ENCODE peak calls at places on chromosomes 13 and 19, in seven cellular contexts. W is A549; Q is WERI-Rb-1; C is effector memory CD4-positive, alpha-beta T cell; M is upper lobe of left lung; X is astrocyte; I is CD8-positive, alpha-beta T cell. D is an unnamed sample.

GRCh38 chr19:4916292-4917082 is 7.2 kb downstream of the UHRF1 start:
- DNase-seq in W (no peak), Q (no peak), C (no peak), M (peak; percentile 85), X (no peak), I (peak; percentile 51), D (no peak)

GRCh38 chr13:45441633-45442032 is 23.1 kb upstream of the COG3 start:
- DNase-seq in W (peak; percentile 16), Q (no peak), C (no peak), M (no peak), X (peak; percentile 17), I (no peak), D (no peak)

GRCh38 chr13:34435338-34435737 is 506.7 kb upstream of the NBEA start:
- DNase-seq in W (peak; percentile 38), Q (no peak), C (no peak), M (no peak), X (peak; percentile 63), I (no peak), D (no peak)

GRCh38 chr13:74153316-74153715 is 19.1 kb upstream of the KLF12 start:
- DNase-seq in W (no peak), Q (no peak), C (no peak), M (no peak), X (no peak), I (no peak), D (no peak)

GRCh38 chr19:45467115-45467455 is 711 bp upstream of the FOSB start:
- DNase-seq in W (no peak), Q (no peak), C (no peak), M (no peak), X (no peak), I (no peak), D (no peak)

GRCh38 chr19:293436-294110 is 2.4 kb upstream of the PLPP2 start:
- DNase-seq in W (no peak), Q (no peak), C (no peak), M (no peak), X (no peak), I (no peak), D (no peak)

GRCh38 chr19:35587326-35587725 is 1.4 kb downstream of the PMIS2 start:
- DNase-seq in W (no peak), Q (no peak), C (no peak), M (no peak), X (no peak), I (no peak), D (no peak)

GRCh38 chr13:104143760-104144406 is 1077.7 kb upstream of the SLC10A2 start:
- DNase-seq in W (no peak), Q (no peak), C (no peak), M (no peak), X (peak; percentile 2), I (no peak), D (no peak)

GRCh38 chr13:54484166-54484565 is 1455.6 kb downstream of the OLFM4 start:
- DNase-seq in W (no peak), Q (no peak), C (no peak), M (no peak), X (no peak), I (no peak), D (no peak)

GRCh38 chr13:66312312-66313087 is 917.6 kb downstream of the PCDH9 start:
- DNase-seq in W (peak; percentile 91), Q (no peak), C (no peak), M (no peak), X (peak; percentile 80), I (no peak), D (no peak)

GRCh38 chr19:13622727-13623126 is 116.4 kb upstream of the CACNA1A start:
- DNase-seq in W (no peak), Q (no peak), C (no peak), M (no peak), X (no peak), I (no peak), D (no peak)

DNA sequence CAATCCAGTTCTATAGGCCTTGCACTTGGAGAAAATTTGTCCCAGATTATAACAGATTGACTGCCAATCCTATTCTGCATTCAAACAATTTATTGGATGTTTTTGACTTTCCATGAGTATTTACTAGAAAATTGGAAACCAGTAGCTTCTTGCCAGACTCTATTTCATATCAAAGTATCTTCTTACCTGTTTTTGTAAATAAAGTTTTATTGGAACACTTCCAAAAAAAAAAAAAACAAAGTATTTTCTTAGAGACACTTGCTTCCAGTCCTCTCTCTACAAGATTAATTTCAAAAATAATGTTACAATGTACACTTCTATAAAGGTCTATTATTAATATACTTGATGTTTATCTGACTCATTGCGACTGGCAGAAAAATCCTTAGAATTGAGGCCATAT is 209.2 kb upstream of the PCDH9 start:
- DNase-seq in W (no peak), Q (no peak), C (no peak), M (no peak), X (no peak), I (no peak), D (no peak)
- H3K9me3 ChIP-seq in W (no peaks in the 10 kb centered on the region), Q (no peaks in the 10 kb centered on the region), C (no peaks in the 10 kb centered on the region), M (no peaks in the 10 kb centered on the region), X (no peaks in the 10 kb centered on the region), I (no peaks in the 10 kb centered on the region), D (no peaks in the 10 kb centered on the region)

GRCh38 chr13:44007451-44007850 is 127.7 kb downstream of the LACC1 start:
- DNase-seq in W (no peak), Q (no peak), C (no peak), M (no peak), X (no peak), I (no peak), D (no peak)

GRCh38 chr13:44004881-44005280 is 125.2 kb downstream of the LACC1 start:
- DNase-seq in W (no peak), Q (no peak), C (no peak), M (no peak), X (peak; percentile 70), I (no peak), D (no peak)

DNA sequence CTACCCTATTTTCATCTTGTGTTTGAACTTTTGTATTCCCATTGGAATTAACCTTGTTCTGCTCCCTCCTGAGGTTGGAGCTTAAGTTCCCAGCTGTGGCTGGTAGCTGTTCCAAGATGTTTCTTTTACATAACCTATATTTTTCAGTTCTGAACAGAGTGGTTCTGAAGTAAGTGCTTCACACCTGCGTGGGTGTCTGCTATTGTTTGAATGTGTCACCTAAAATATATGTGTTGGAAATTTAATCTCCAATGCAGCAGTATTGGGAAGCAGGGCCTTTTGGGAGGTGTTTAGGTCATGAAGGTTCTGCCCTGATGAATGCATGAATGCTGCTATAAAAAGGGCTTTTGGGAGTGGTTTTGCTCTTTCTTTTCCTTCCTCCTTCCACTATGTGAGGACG is 123.8 kb downstream of the LACC1 start:
- DNase-seq in W (no peak), Q (no peak), C (no peak), M (no peak), X (no peak), I (no peak), D (no peak)
- H3K9me3 ChIP-seq in W (peaks cover 3% of the 10 kb centered on the region), Q (no peaks in the 10 kb centered on the region), C (no peaks in the 10 kb centered on the region), M (no peaks in the 10 kb centered on the region), X (no peaks in the 10 kb centered on the region), I (no peaks in the 10 kb centered on the region), D (no peaks in the 10 kb centered on the region)

GRCh38 chr19:57438925-57439324 is 3.8 kb downstream of the ZNF749 start:
- DNase-seq in W (no peak), Q (no peak), C (no peak), M (no peak), X (no peak), I (no peak), D (no peak)
- H3K9me3 ChIP-seq in W (peaks cover 85% of the 10 kb centered on the region), Q (peaks cover 2% of the 10 kb centered on the region), C (peaks cover 21% of the 10 kb centered on the region), M (peaks cover 17% of the 10 kb centered on the region), X (peaks cover 39% of the 10 kb centered on the region), I (peaks cover 22% of the 10 kb centered on the region), D (peaks cover 16% of the 10 kb centered on the region)

DNA sequence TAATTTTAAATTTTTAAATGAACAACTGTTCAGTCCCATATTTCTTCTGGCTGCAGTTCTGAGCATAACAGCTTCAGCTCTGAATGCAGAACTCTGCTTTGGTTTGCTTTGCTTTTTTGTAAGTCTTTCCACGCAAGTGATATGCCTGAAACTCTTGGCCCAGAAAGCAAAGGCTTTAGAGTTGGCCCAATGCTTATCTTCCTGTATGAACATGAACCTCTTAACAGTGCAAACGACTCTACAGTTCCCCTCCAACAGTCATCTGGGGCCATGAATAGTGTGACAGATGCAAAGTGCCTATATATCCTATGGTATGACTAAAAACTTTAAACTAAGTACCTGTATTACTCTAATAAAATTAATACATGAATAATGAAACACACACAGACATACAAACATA is 14.7 kb downstream of the ZNF112 start:
- DNase-seq in W (no peak), Q (no peak), C (no peak), M (no peak), X (no peak), I (no peak), D (no peak)
- H3K9me3 ChIP-seq in W (peaks cover 54% of the 10 kb centered on the region), Q (no peaks in the 10 kb centered on the region), C (peaks cover 4% of the 10 kb centered on the region), M (peaks cover 73% of the 10 kb centered on the region), X (no peaks in the 10 kb centered on the region), I (peaks cover 5% of the 10 kb centered on the region), D (peaks cover 7% of the 10 kb centered on the region)

DNA sequence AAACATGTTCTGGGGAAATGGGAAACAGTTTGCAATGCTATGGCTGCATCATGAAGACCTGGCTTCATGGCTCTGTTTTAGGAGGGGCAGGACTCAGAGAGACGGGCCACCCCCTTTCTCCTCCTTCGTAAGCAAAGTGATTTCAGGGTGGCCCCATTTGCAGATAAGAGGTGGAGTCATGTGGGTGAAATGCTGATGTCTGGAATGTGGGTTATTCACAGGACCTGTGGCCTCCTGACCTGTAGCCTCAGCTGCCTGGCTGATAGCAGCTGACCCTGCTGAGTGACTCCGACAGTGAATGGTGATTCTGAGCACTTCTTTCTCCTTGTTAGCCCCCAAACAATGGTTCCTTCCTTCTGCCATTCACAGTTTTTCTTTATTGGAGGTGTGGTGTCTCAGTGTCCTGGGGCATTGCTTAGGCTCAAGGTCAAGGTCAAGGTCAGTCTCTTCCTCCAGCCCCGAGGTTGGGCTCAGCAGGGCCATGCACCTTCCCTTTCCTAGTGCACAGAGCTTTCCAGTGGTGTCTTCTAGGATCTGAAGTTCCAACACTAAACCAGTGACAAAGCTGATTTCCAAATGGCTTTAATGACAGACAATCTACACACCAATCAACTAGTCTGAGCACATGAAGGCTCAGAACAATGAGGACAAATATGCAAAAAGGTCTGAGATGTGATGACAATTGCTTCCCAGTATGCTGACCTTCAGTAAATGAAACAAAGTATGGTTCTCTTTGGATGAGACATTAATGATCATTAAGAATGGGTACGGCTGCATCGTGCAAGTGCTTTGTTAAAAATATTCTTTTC is 49.6 kb upstream of the ANKRD10 start:
- DNase-seq in W (no peak), Q (no peak), C (no peak), M (no peak), X (no peak), I (no peak), D (no peak)
- H3K9me3 ChIP-seq in W (no peaks in the 10 kb centered on the region), Q (peaks cover 33% of the 10 kb centered on the region), C (peaks cover 9% of the 10 kb centered on the region), M (peaks cover 26% of the 10 kb centered on the region), X (peaks cover 7% of the 10 kb centered on the region), I (no peaks in the 10 kb centered on the region), D (peaks cover 6% of the 10 kb centered on the region)

GRCh38 chr19:20472854-20473253 is 92.7 kb downstream of the ZNF737 start:
- DNase-seq in W (no peak), Q (no peak), C (no peak), M (no peak), X (no peak), I (no peak), D (no peak)
- H3K9me3 ChIP-seq in W (no peaks in the 10 kb centered on the region), Q (peaks cover 3% of the 10 kb centered on the region), C (no peaks in the 10 kb centered on the region), M (peaks cover 11% of the 10 kb centered on the region), X (peaks cover 21% of the 10 kb centered on the region), I (no peaks in the 10 kb centered on the region), D (peaks cover 3% of the 10 kb centered on the region)

GRCh38 chr19:15663245-15663644 is 9.6 kb upstream of the CYP4F12 start:
- DNase-seq in W (no peak), Q (no peak), C (no peak), M (no peak), X (no peak), I (no peak), D (no peak)
- H3K9me3 ChIP-seq in W (no peaks in the 10 kb centered on the region), Q (no peaks in the 10 kb centered on the region), C (no peaks in the 10 kb centered on the region), M (no peaks in the 10 kb centered on the region), X (peaks cover 4% of the 10 kb centered on the region), I (no peaks in the 10 kb centered on the region), D (no peaks in the 10 kb centered on the region)

D was measured in T-helper 17 cell.